ENCODE peak calls at places on chromosomes 3 and 15, in five cellular contexts. T, V, W, H and O are unnamed samples. For H3K4me1, the result is how much of the 10 kb centered on the place peaks cover.

GRCh38 chr3:75295013-75295412 is 369.1 kb upstream of the FRG2C start:
- DNase-seq in W (no peak), H (no peak), V (no peak), T (no peak), O (no peak)

GRCh38 chr15:38707802-38708671 is 143.4 kb upstream of the RASGRP1 start:
- DNase-seq in V (peak), H (no peak), W (peak), T (peak), O (peak)

GRCh38 chr3:116148881-116149530 is 296.3 kb downstream of the LSAMP start:
- DNase-seq in W (peak), T (no peak), V (peak), H (no peak), O (no peak)

GRCh38 chr3:71513495-71513894 is 70.0 kb downstream of the FOXP1 start:
- DNase-seq in T (no peak), H (no peak), W (no peak), V (no peak), O (no peak)

GRCh38 chr3:34175636-34176186 is 377.3 kb downstream of the PDCD6IP start:
- DNase-seq in V (no peak), W (no peak), T (no peak), H (no peak), O (no peak)

GRCh38 chr3:197953881-197954280 is 3.9 kb downstream of the RPL35A start:
- DNase-seq in V (no peak), H (no peak), T (no peak), W (peak), O (no peak)

GRCh38 chr15:98292442-98293240 is 332.1 kb downstream of the ARRDC4 start:
- DNase-seq in H (no peak), W (peak), T (no peak), V (peak), O (no peak)

GRCh38 chr3:105365536-105366301 is 990 bp upstream of the ALCAM start:
- DNase-seq in V (peak), W (peak), H (no peak), T (no peak), O (no peak)

GRCh38 chr3:187186801-187187421 is 10.4 kb upstream of the RTP1 start:
- DNase-seq in W (peak), V (no peak), H (peak), T (peak), O (no peak)

GRCh38 chr3:119690043-119690656 is 12.7 kb upstream of the CFAP91 start:
- DNase-seq in T (no peak), W (peak), V (peak), H (no peak), O (no peak)

GRCh38 chr15:51718745-51719144 is 18.7 kb downstream of the LYSMD2 start:
- DNase-seq in H (no peak), T (no peak), W (no peak), V (no peak), O (no peak)

GRCh38 chr3:42653560-42654330 is at the start of gene ZBTB47:
- DNase-seq in W (peak), V (peak), H (peak), T (no peak), O (peak)

GRCh38 chr3:44948239-44948638 is 27.7 kb downstream of the ZDHHC3 start:
- DNase-seq in V (no peak), W (no peak), H (no peak), T (no peak), O (no peak)

GRCh38 chr3:70820397-70820796 is 508.0 kb upstream of the MDFIC2 start:
- DNase-seq in W (no peak), H (no peak), T (no peak), V (no peak), O (no peak)

GRCh38 chr15:88378259-88378658 is 88.9 kb downstream of the MRPL46 start:
- DNase-seq in V (no peak), H (no peak), W (peak), T (no peak), O (no peak)

GRCh38 chr3:42864321-42864950 is 11.2 kb downstream of the CYP8B1 start:
- DNase-seq in V (no peak), W (no peak), T (no peak), H (no peak), O (no peak)

GRCh38 chr3:12911881-12912415 is 70.6 kb upstream of the RPL32 start:
- DNase-seq in W (no peak), V (no peak), H (no peak), T (no peak), O (no peak)

GRCh38 chr3:131053021-131053420 is 26.3 kb downstream of the NEK11 start:
- DNase-seq in T (no peak), H (no peak), V (no peak), W (peak), O (no peak)

GRCh38 chr3:162143181-162143580 is 646.6 kb downstream of the OTOL1 start:
- DNase-seq in H (no peak), T (no peak), V (no peak), W (peak), O (no peak)

GRCh38 chr15:55289011-55289572 is 521 bp downstream of the RAB27A start:
- DNase-seq in T (peak), W (peak), H (peak), V (peak), O (peak)

GRCh38 chr15:99305761-99306505 is 54.7 kb downstream of the LRRC28 start:
- DNase-seq in W (peak), T (peak), V (peak), H (peak), O (no peak)

GRCh38 chr3:13461169-13462124 is 18.7 kb upstream of the HDAC11 start:
- DNase-seq in H (peak), V (peak), T (no peak), W (peak), O (peak)

GRCh38 chr3:48502728-48503168 is 1.2 kb downstream of the SHISA5 start:
- DNase-seq in V (no peak), T (peak), H (peak), W (peak), O (no peak)

GRCh38 chr3:48507256-48508061 is 3.5 kb upstream of the SHISA5 start:
- DNase-seq in W (peak), V (peak), T (peak), H (no peak), O (peak)

GRCh38 chr3:48503406-48504050 is 446 bp downstream of the SHISA5 start:
- DNase-seq in W (peak), H (peak), T (peak), V (peak), O (no peak)

GRCh38 chr3:48504051-48504946 is at the start of gene SHISA5:
- DNase-seq in V (peak), T (peak), W (peak), H (peak), O (no peak)

DNA sequence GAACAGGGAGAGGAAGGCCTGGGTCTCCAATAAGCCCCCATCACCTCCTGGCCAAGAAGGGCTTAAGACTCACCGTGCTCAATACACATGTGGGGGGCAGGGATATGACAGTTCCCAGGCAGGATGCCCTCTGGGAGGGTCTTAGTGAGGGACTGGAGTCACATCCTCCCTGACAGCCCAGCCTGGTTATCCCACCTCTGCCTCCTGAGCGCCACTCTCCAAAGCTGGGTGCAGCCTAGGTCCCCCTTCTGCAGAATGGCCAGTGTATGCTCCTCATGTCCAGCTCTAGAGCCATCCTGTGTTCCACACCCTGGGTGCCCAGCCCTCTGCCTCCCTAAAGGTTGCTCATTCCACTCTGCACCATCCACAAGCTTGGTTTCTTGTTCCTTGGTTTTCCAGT is 1.2 kb upstream of the SHISA5 start:
- DNase-seq in H (no peak), V (no peak), W (no peak), T (no peak), O (no peak)
- H3K27ac ChIP-seq in H (no peak), V (no peak), W (no peak), T (peak), O (no peak)

GRCh38 chr3:39264053-39264452 is 15.8 kb downstream of the CX3CR1 start:
- DNase-seq in T (no peak), W (no peak), H (no peak), V (no peak), O (no peak)

GRCh38 chr3:39271363-39271762 is 8.5 kb downstream of the CX3CR1 start:
- DNase-seq in T (no peak), W (no peak), V (no peak), H (no peak), O (no peak)

GRCh38 chr3:39268554-39268910 is 11.3 kb downstream of the CX3CR1 start:
- DNase-seq in H (no peak), W (no peak), V (no peak), T (no peak), O (no peak)

GRCh38 chr3:39269528-39269927 is 10.3 kb downstream of the CX3CR1 start:
- DNase-seq in W (no peak), H (no peak), T (no peak), V (no peak), O (peak)

GRCh38 chr3:39267631-39268553 is 11.9 kb downstream of the CX3CR1 start:
- DNase-seq in W (no peak), T (no peak), V (no peak), H (no peak), O (peak)
- H3K4me1 ChIP-seq in W (under half), T (under half), V (under half), H (under half), O (under half)

GRCh38 chr3:171835116-171835515 is 8.0 kb upstream of the TMEM212 start:
- DNase-seq in W (no peak), H (no peak), V (no peak), T (no peak), O (no peak)
- H3K27ac ChIP-seq in W (no peak), H (no peak), V (no peak), T (no peak), O (no peak)

GRCh38 chr3:86982883-86983282 is 8.1 kb downstream of the VGLL3 start:
- DNase-seq in T (peak), W (peak), H (no peak), V (no peak), O (no peak)

GRCh38 chr3:86985427-86985826 is 5.5 kb downstream of the VGLL3 start:
- DNase-seq in W (no peak), T (no peak), H (no peak), V (no peak), O (no peak)

GRCh38 chr3:86986666-86987420 is 4.1 kb downstream of the VGLL3 start:
- DNase-seq in T (no peak), H (no peak), V (no peak), W (peak), O (no peak)

GRCh38 chr3:86987421-86987715 is 3.6 kb downstream of the VGLL3 start:
- DNase-seq in H (no peak), T (no peak), W (peak), V (no peak), O (no peak)

DNA sequence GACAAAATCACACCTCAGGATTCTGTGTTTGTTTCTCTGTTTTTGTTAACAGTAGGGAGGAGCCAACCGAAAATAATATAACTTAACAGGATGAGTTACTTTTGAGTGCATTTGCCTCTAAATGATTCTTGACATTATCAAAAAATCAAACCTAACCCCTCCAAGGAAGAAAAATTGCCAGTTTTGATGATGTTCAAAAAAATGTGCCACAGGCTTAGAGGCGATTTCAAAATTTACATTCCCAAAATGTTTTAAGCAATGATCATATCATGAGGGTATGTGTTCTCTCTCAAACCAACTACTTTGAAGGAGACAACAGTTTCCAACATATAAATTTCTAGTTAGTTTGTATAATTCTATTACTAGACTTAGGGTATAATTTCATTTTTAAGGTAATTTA is 6.7 kb downstream of the VGLL3 start:
- DNase-seq in T (no peak), W (peak), H (no peak), V (no peak), O (no peak)
- H3K4me1 ChIP-seq in T (under half), W (half or more), H (under half), V (under half), O (under half)

GRCh38 chr15:65305776-65306175 is 1.3 kb downstream of the RNU5B-1 start:
- DNase-seq in T (no peak), V (no peak), H (peak), W (no peak), O (no peak)

GRCh38 chr15:65305144-65305758 is 774 bp downstream of the RNU5B-1 start:
- DNase-seq in H (peak), T (no peak), W (no peak), V (no peak), O (no peak)

GRCh38 chr15:65306551-65306950 is 2.1 kb downstream of the RNU5B-1 start:
- DNase-seq in H (no peak), T (no peak), V (no peak), W (no peak), O (no peak)

GRCh38 chr15:65303687-65304392 is 637 bp upstream of the RNU5B-1 start:
- DNase-seq in H (peak), W (peak), V (peak), T (peak), O (no peak)

DNA sequence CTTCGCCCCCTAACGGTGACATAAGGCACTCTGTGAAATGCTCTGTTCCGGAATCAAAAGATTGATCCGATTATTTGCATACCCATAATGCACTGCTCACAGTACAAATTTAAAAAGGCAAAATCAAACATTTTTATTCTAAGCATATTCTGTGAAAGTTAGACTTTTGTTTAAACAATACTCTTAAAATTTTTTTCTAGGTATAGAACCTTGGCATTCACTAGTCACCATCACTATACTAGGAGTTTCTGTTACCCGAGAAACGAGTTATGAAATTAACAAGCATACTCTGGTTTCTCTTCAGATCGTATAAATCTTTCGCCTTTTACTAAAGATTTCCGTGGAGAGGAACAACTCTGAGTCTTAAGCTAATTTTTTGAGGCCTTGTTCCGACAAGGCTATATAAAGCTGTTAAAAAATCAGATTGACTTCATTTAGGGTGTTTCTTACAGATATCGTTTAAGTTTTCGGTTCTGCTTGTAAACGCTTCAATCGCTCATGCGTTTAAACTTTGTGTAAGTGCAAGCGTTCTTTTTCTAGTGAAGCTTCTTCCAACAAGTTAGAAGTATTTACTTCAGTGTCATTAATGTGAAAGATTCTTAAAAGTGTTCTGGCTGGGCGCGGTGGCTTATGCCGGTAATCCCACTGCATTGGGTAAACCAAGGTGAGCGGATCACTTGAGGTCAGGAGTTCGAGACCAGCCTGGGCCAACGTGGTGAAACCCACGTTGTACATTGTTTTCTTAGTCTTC is at the start of gene RNU5B-1:
- DNase-seq in T (peak), W (peak), V (peak), H (peak), O (peak)
- H3K27ac ChIP-seq in T (peak), W (peak), V (peak), H (peak), O (peak)

DNA sequence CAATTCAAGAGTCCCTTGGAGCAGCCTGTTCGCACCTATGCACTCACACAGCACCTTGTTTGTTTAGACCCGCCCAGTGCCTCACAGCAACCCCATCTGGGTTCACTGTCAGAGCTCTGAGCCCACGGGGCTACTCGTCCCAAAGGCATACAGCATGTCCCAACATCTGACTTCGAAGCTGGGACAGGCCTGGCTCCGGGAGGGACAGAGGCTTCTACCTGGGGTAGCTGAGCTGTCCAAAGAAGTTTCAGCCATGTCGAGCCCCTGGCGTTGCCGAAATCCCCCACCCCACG is 28.6 kb upstream of the CYP11A1 start:
- DNase-seq in W (peak), H (no peak), V (no peak), T (no peak), O (no peak)
- H3K4me1 ChIP-seq in W (half or more), H (under half), V (under half), T (under half), O (under half)

DNA sequence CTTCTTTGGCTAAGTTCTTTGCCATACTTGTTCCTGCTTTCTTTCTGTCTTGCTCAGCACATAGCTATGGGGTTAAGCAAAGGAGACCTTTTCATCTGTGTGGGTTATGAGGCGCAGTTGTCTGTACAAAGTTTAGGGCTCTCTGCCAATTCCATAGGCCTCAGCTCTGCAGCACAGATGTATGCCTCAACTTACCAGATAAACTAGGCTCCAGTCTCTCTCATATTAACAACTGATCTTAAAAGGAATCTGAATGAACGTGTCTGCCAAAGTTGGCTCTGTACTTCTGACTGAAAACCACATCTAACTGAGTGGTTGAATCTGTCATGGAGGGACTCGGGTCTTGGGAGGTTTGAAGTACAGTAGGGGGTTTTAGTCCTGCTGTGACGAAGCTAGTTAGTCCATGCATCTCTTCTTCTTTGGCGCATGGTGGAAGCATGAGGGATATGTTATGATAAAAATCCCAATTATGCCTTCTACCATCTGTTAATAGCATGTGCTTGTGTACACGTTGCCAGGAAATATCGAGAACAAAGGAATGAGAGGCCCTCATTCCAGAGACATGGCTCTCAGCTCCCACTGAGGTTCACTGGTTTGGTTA is 114.6 kb upstream of the TSC22D2 start:
- DNase-seq in W (peak), V (no peak), T (no peak), H (no peak), O (no peak)
- H3K27ac ChIP-seq in W (peak), V (no peak), T (no peak), H (no peak), O (no peak)

DNA sequence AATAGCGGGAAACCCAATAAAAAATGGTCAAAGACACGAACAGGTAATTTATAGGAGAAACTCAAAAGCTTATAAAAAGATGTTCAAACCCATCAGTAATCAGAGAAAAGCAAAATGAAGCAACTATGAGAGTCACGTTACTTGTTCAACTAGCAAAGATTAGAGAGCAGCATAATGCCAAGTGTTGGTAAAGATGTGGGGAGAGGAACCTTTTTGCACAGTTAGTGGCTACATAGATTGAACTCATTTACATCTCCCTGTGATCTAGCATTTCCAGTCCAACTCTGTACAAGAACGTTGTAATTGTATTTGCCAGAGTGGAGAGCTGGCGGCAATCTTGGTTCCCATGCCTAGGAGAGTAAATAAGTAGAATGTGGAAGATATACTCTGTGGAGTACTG is 15.2 kb downstream of the CCR1 start:
- DNase-seq in H (no peak), T (no peak), V (no peak), W (no peak), O (no peak)
- H3K4me1 ChIP-seq in H (under half), T (under half), V (under half), W (under half), O (under half)